ENCODE peak calls at places on chromosomes 4 and X, in five cellular contexts. D is AG04449, Q is A549, E is type B pancreatic cell, X is fibroblast of mammary gland. P is an unnamed sample.

GRCh38 chrX:34382416-34382815 is 250.3 kb upstream of the FAM47A start:
- DNase-seq in X (peak; percentile 78), E (no peak), D (no peak), Q (no peak), P (no peak)

GRCh38 chrX:131818297-131818936 is 204.7 kb upstream of the STK26 start:
- DNase-seq in Q (no peak), X (no peak), D (no peak), E (no peak), P (no peak)

GRCh38 chr4:52990706-52991105 is 128.6 kb downstream of the RASL11B start:
- DNase-seq in D (no peak), X (no peak), Q (no peak), E (no peak), P (no peak)

GRCh38 chr4:188307591-188307990 is 168.3 kb downstream of the TRIML1 start:
- DNase-seq in E (no peak), X (no peak), Q (no peak), D (no peak), P (no peak)

GRCh38 chr4:87978656-87979055 is 3.1 kb downstream of the SPP1 start:
- DNase-seq in X (peak; percentile 69), E (no peak), Q (no peak), D (no peak), P (no peak)

GRCh38 chr4:118280501-118281218 is 72.1 kb downstream of the PRSS12 start:
- DNase-seq in D (no peak), Q (peak; percentile 18), E (no peak), X (peak; percentile 81), P (peak; percentile 72)

GRCh38 chr4:29756966-29757365 is 963.2 kb upstream of the PCDH7 start:
- DNase-seq in Q (no peak), D (no peak), X (no peak), E (no peak), P (no peak)

GRCh38 chrX:39767446-39767845 is 330.3 kb downstream of the BCOR start:
- DNase-seq in D (no peak), E (no peak), X (peak; percentile 38), Q (no peak), P (no peak)

GRCh38 chr4:26503427-26503826 is 13.1 kb upstream of the CCKAR start:
- DNase-seq in X (no peak), E (peak; percentile 13), D (no peak), Q (no peak), P (no peak)

GRCh38 chr4:168694669-168695068 is 197.8 kb downstream of the PALLD start:
- DNase-seq in Q (no peak), E (no peak), D (peak; percentile 21), X (no peak), P (no peak)

GRCh38 chr4:135365065-135365464 is 1163.5 kb upstream of the PABPC4L start:
- DNase-seq in X (no peak), E (no peak), Q (no peak), D (no peak), P (no peak)

GRCh38 chrX:153900806-153901752 is 3.4 kb upstream of the AVPR2 start:
- DNase-seq in Q (peak; percentile 68), X (peak; percentile 73), D (peak; percentile 55), E (no peak), P (no peak)

GRCh38 chr4:769511-769910 is 56.4 kb downstream of the CPLX1 start:
- DNase-seq in D (no peak), Q (no peak), X (no peak), E (no peak), P (no peak)

GRCh38 chrX:53291596-53291995 is 10.2 kb upstream of the IQSEC2 start:
- DNase-seq in X (no peak), E (no peak), D (no peak), Q (no peak), P (no peak)

GRCh38 chrX:107025538-107025937 is 25.5 kb upstream of the MORC4 start:
- DNase-seq in E (no peak), X (peak; percentile 45), Q (peak; percentile 25), D (no peak), P (no peak)

GRCh38 chr4:7055111-7055989 is 12.2 kb downstream of the TADA2B start:
- DNase-seq in X (peak; percentile 53), D (no peak), E (no peak), Q (no peak), P (no peak)

GRCh38 chrX:12076046-12076445 is 62.2 kb upstream of the FRMPD4 start:
- DNase-seq in D (no peak), E (no peak), Q (no peak), X (peak; percentile 16), P (no peak)

GRCh38 chr4:109441858-109442480 is 8.4 kb downstream of the SEC24B start:
- DNase-seq in E (no peak), X (peak; percentile 17), Q (no peak), D (no peak), P (no peak)

DNA sequence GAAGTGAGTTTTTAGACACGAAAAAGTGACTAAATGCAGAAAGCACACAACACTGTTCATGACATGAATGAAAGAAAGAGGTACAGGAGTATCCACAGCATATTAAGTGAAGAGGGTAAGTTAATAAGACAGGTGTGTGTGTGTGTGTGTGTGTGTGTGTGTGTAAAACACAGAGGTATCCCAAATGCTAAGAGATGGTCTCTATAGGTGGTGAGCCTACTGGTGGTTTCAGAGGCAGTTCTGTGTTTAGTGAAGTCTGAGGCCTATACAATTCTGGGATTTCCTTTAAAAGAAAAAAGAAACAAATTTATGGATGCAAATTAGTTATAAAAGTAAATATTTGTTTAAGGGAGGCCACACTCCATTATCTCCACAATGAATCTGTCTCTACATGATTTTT is 17.4 kb upstream of the TNIP3 start:
- DNase-seq in X (no peak), Q (no peak), E (no peak), D (no peak), P (no peak)
- TF ChIP-seq CTCF in X (no peak), Q (no peak), E (no peak), D (no peak), P (no peak)

GRCh38 chr4:81405900-81406401 is 65.8 kb downstream of the RASGEF1B start:
- DNase-seq in X (peak; percentile 80), D (peak; percentile 19), Q (peak; percentile 29), E (no peak), P (peak; percentile 57)
- TF ChIP-seq CTCF in X (peak; percentile 60), D (peak; percentile 56), Q (peak; percentile 93), E (peak; percentile 93), P (peak; percentile 72)

GRCh38 chr4:54367059-54367458 is 138.0 kb downstream of the PDGFRA start:
- DNase-seq in X (no peak), E (no peak), Q (no peak), D (no peak), P (no peak)
- TF ChIP-seq CTCF in X (peak; percentile 12), E (no peak), Q (no peak), D (no peak), P (no peak)

DNA sequence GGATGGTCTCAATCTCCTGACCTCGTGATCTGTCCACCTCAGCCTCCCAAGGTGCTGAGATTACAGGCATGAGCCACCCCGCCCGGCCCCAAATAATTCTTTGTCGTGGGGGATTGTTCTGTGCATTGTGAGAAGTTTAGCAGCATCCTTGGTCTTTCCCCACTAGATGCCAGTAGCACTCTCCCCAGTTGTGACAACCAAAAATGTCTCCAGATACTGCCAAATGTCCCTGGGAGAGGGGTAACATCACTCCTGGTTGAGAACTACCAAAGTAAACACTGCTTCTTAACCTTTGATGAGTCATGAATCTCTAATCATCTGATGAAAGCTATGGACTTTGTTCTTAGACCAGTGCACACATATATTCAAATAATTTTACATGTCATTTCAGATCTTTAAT is 90.7 kb upstream of the BRS3 start:
- DNase-seq in E (no peak), Q (no peak), X (peak; percentile 30), D (no peak), P (no peak)
- TF ChIP-seq CTCF in E (no peak), Q (peak; percentile 8), X (peak; percentile 9), D (no peak), P (no peak)

GRCh38 chrX:78092296-78092695 is 11.8 kb upstream of the PGK1 start:
- DNase-seq in X (peak; percentile 61), Q (no peak), D (no peak), E (no peak), P (no peak)
- TF ChIP-seq CTCF in X (peak; percentile 52), Q (peak; percentile 60), D (peak; percentile 25), E (peak; percentile 57), P (no peak)

DNA sequence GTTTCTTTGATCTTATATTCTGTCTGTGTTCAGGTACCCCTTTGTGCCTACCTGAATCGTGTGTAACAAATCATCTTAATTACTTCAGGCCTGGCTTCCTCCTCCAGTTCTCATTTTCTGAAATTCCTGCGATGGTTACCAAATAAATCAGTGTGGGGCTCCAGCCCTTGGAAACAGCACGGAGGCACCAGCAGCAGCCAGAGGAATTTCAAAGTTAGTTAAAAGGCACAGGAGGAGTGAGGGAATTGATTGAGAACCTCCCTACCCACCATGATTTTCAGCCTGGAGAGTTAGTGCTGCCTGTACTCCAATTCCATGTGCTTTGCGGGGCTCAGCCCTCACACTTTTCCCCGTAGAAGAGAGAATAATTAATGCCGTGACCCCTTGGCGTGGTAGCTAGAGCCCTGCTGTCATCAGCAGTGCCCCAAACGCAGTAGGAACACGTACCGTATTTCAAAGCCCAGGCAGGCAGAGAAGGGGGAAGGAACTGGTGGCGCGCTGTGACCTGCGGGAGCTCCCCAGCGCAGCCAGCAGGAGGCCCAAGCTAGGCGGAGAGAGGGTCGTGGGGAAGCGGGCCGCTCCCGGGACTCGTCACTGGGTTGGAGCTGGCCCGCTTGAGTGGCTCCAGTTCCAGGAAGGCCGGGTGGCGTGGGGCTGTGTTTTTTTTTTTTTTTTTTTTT is 84.0 kb upstream of the IGFBP7 start:
- DNase-seq in E (no peak), D (no peak), X (no peak), Q (no peak), P (no peak)
- TF ChIP-seq CTCF in E (peak; percentile 34), D (peak; percentile 16), X (peak; percentile 1), Q (no peak), P (no peak)

GRCh38 chr4:139084425-139085093 is 69.0 kb downstream of the NOCT start:
- DNase-seq in D (no peak), X (peak; percentile 9), Q (peak; percentile 60), E (no peak), P (no peak)

GRCh38 chr4:139083533-139084424 is 68.2 kb downstream of the NOCT start:
- DNase-seq in E (peak; percentile 92), Q (peak; percentile 40), X (peak; percentile 88), D (peak; percentile 49), P (peak; percentile 95)

GRCh38 chr4:139082750-139083532 is 67.4 kb downstream of the NOCT start:
- DNase-seq in D (peak; percentile 83), E (peak; percentile 91), X (peak; percentile 96), Q (peak; percentile 86), P (peak; percentile 96)

DNA sequence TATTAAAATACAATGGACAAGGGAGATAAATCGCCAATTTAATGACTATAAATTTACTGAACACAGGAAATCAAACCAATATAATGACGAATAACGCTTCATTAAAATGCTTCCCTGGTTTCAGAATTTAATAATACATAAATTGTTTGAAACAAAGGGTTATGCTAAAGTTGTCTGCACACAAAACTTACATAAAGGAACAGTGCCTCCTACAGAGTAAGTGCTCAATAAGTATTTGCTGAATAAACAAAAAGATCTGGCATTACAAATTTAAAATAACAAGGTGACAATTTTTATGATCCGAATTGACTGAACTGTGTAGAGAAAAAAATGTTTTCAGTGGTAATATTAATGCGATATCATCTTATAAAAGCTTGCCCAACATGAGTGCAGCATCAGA is 69.6 kb downstream of the NOCT start:
- DNase-seq in D (no peak), X (peak; percentile 45), Q (no peak), E (no peak), P (no peak)
- TF ChIP-seq CTCF in D (no peak), X (peak; percentile 33), Q (peak; percentile 38), E (no peak), P (no peak)

DNA sequence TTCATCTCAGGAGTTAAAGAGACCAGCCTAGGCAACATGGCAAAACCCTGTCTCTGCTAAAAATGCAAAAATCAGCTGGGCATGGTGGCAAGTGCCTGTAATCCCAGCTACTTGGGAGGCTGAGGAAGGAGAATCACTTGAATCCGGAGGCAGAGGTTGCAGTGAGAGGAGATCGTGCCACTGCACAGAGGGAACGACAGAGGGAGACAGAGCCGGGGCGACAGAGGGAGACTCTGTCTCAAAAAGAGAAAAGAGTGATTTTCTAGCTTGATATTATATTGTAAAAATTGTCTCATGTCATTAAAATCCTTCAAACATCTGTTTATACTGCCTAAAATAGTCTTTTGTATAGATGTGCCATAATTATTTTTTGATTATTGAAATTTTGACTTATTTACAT is 225.4 kb upstream of the AGA start:
- DNase-seq in X (no peak), Q (no peak), E (no peak), D (no peak), P (no peak)
- TF ChIP-seq CTCF in X (peak; percentile 28), Q (peak; percentile 44), E (peak; percentile 45), D (no peak), P (no peak)